ENCODE peak calls at places on chromosomes 13 and 19, in ten cellular contexts. B, W, H, E, G, Q, P, C, L and Y are unnamed samples.

GRCh38 chr19:55437410-55437809 is 5.7 kb downstream of the SHISA7 start:
- DNase-seq in B (peak; percentile 72), W (peak; percentile 64), H (peak; percentile 89), E (no peak), G (no peak), Q (peak; percentile 71), P (no peak), C (no peak), L (peak; percentile 46), Y (no peak)

GRCh38 chr19:35712910-35713845 is 4.6 kb upstream of the KMT2B start:
- DNase-seq in B (no peak), W (no peak), H (no peak), E (peak; percentile 82), G (no peak), Q (no peak), P (no peak), C (peak; percentile 63), L (no peak), Y (no peak)

GRCh38 chr13:50149932-50150331 is 134.7 kb downstream of the KCNRG start:
- DNase-seq in B (peak; percentile 88), W (peak; percentile 72), H (no peak), E (no peak), G (no peak), Q (peak; percentile 83), P (peak; percentile 45), C (no peak), L (no peak), Y (no peak)

GRCh38 chr19:53308339-53308811 is 25.2 kb upstream of the ZNF845 start:
- DNase-seq in B (peak; percentile 17), W (no peak), H (no peak), E (no peak), G (no peak), Q (peak; percentile 45), P (no peak), C (no peak), L (no peak), Y (no peak)

GRCh38 chr13:23755040-23755439 is 134.2 kb downstream of the MIPEP start:
- DNase-seq in B (no peak), W (no peak), H (no peak), E (no peak), G (no peak), Q (no peak), P (no peak), C (no peak), L (no peak), Y (no peak)

GRCh38 chr19:42185281-42185680 is 32.2 kb downstream of the DEDD2 start:
- DNase-seq in B (no peak), W (no peak), H (no peak), E (peak; percentile 27), G (no peak), Q (no peak), P (no peak), C (no peak), L (no peak), Y (no peak)

GRCh38 chr19:54189668-54190502 is 505 bp upstream of the MBOAT7 start:
- DNase-seq in B (peak; percentile 100), W (peak; percentile 100), H (peak; percentile 96), E (peak; percentile 100), G (peak; percentile 100), Q (peak; percentile 100), P (peak; percentile 100), C (peak; percentile 100), L (peak; percentile 100), Y (peak; percentile 100)

GRCh38 chr13:87884874-87885273 is 213.7 kb downstream of the SLITRK5 start:
- DNase-seq in B (no peak), W (no peak), H (no peak), E (no peak), G (no peak), Q (no peak), P (no peak), C (no peak), L (no peak), Y (no peak)

GRCh38 chr13:81048026-81048461 is 707.1 kb upstream of the SPRY2 start:
- DNase-seq in B (no peak), W (no peak), H (no peak), E (no peak), G (no peak), Q (no peak), P (no peak), C (no peak), L (no peak), Y (no peak)

GRCh38 chr19:6772028-6772865 is at the start of gene VAV1:
- DNase-seq in B (no peak), W (peak; percentile 65), H (no peak), E (peak; percentile 95), G (no peak), Q (peak; percentile 45), P (peak; percentile 72), C (peak; percentile 84), L (no peak), Y (no peak)

GRCh38 chr13:91539458-91540156 is 141.2 kb downstream of the GPC5 start:
- DNase-seq in B (no peak), W (no peak), H (no peak), E (no peak), G (no peak), Q (no peak), P (no peak), C (no peak), L (no peak), Y (no peak)

GRCh38 chr13:98549006-98549727 is 27.7 kb downstream of the STK24 start:
- DNase-seq in B (no peak), W (no peak), H (no peak), E (no peak), G (no peak), Q (no peak), P (no peak), C (no peak), L (no peak), Y (no peak)

GRCh38 chr13:79722885-79723445 is 242.0 kb downstream of the NDFIP2 start:
- DNase-seq in B (no peak), W (no peak), H (no peak), E (no peak), G (no peak), Q (no peak), P (no peak), C (no peak), L (no peak), Y (no peak)

GRCh38 chr19:41927810-41928192 is 448 bp downstream of the ERFL start:
- DNase-seq in B (no peak), W (no peak), H (no peak), E (peak; percentile 56), G (no peak), Q (no peak), P (no peak), C (peak; percentile 39), L (no peak), Y (no peak)

GRCh38 chr19:39252458-39252857 is 3.8 kb upstream of the IFNL4 start:
- DNase-seq in B (no peak), W (no peak), H (no peak), E (no peak), G (no peak), Q (no peak), P (no peak), C (no peak), L (no peak), Y (no peak)

GRCh38 chr13:77143325-77143907 is 116.5 kb upstream of the FBXL3 start:
- DNase-seq in B (no peak), W (no peak), H (no peak), E (no peak), G (no peak), Q (no peak), P (no peak), C (no peak), L (no peak), Y (no peak)

DNA sequence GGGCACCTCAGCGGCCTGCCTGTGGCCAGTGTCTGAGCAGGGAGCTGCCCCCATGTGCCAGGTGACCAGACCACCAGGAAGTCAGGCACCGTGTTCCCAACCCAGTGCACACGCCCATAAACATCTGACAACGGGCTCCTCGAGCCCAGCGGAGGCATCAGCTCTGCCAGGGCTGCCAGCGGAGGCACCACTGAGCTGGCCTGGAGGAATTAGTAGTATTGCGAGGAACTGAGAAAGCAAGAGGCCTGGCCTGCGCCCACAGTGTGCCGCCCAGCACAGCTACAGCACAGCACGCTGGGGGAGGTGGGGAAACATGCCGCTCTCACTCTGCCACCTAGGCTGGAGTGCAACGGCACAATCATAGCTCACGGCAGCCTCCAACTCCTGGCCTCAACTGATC is 44.6 kb downstream of the ANKRD27 start:
- DNase-seq in B (no peak), W (no peak), H (no peak), E (no peak), G (no peak), Q (no peak), P (no peak), C (no peak), L (no peak), Y (no peak)
- TF ChIP-seq CTCF in B (no peak), W (no peak), H (no peak), E (no peak), G (no peak), Q (no peak), P (no peak), C (no peak), L (no peak), Y (no peak)

GRCh38 chr13:46352810-46353209 is 34.2 kb downstream of the RUBCNL start:
- DNase-seq in B (no peak), W (no peak), H (no peak), E (no peak), G (no peak), Q (no peak), P (no peak), C (no peak), L (no peak), Y (no peak)
- TF ChIP-seq POLR2A in B (no peak), W (no peak), H (no peak), E (no peak), G (no peak), Q (no peak), P (no peak), C (no peak), L (no peak), Y (no peak)

GRCh38 chr13:21445759-21446158 is 13.3 kb downstream of the ZDHHC20 start:
- DNase-seq in B (no peak), W (no peak), H (no peak), E (no peak), G (no peak), Q (no peak), P (no peak), C (no peak), L (no peak), Y (no peak)
- H3K4me3 ChIP-seq in B (no peak overlapping the region), W (no peak overlapping the region), H (no peak overlapping the region), E (no peak overlapping the region), G (no peak overlapping the region), Q (no peak overlapping the region), P (no peak overlapping the region), C (no peak overlapping the region), L (no peak overlapping the region), Y (no peak overlapping the region)

DNA sequence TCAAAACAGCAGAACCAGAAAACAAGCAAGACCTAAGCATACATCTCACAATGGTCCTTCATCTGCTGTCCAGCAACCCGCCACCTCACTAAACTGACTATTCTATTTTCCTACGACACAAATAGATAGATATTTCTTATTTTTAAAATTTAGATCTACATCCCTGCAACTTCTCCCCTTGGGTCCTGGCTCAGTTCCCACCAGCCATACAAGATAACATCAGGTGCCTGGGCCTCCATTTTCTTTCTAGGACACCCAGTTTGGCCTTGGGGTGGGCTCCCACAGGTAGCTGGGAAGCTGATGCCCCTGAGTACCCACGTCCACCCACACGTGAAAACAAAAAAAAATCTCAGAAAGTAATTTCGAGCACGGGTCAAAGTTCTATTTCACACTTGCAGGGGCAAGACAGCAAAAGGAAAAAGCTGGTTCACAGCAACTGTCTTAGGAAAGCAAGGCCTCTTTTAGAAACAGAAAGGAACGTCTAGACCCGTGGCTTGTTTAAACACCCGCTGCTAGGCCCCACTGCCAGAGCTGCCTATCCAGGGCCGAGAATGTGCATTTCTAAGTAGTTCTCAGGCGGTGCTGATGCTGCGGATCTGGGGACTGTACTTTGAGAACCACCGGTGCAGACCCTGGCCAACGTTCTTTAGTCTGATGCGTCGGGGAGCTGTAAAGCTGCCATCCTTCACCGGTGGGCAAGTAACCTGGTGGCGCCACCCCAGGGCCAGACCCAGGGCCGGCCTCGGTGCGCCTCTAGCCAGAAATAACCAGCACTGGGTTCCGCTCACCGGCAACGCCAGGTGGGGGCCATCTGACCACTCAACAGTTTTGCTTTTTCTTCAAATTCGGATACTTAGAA is 47.3 kb downstream of the TGDS start:
- DNase-seq in B (peak; percentile 69), W (peak; percentile 58), H (peak; percentile 43), E (peak; percentile 58), G (peak; percentile 14), Q (peak; percentile 31), P (peak; percentile 69), C (peak; percentile 59), L (peak; percentile 68), Y (peak; percentile 88)
- TF ChIP-seq CTCF in B (no peak), W (no peak), H (peak; percentile 23), E (no peak), G (no peak), Q (no peak), P (no peak), C (no peak), L (no peak), Y (no peak)